ENCODE peak calls at places on chromosomes 5 and 9, in six cellular contexts. M is EL; U is HS-5; W is AG10803; G is NCI-H1417; Q is activated CD4-positive, alpha-beta T cell treated with anti-CD3 and anti-CD28 coated beads for 48 hours. O is an unnamed sample.

GRCh38 chr5:172708183-172708505 is 62.9 kb downstream of the DUSP1 start:
- DNase-seq in M (no peak), G (no peak), W (no peak), Q (no peak), U (no peak), O (no peak)

GRCh38 chr5:1317921-1318565 is 23.2 kb upstream of the TERT start:
- DNase-seq in Q (no peak), G (no peak), W (no peak), M (no peak), U (no peak), O (no peak)

GRCh38 chr5:77546-77945 is 14.4 kb upstream of the PLEKHG4B start:
- DNase-seq in M (no peak), Q (no peak), U (no peak), G (no peak), W (no peak), O (peak)

GRCh38 chr9:132042324-132042723 is 37.3 kb downstream of the MED27 start:
- DNase-seq in U (peak), Q (no peak), M (peak), W (peak), G (no peak), O (no peak)

GRCh38 chr5:118768607-118769175 is 219.7 kb downstream of the DTWD2 start:
- DNase-seq in M (no peak), U (no peak), Q (no peak), G (no peak), W (no peak), O (no peak)

GRCh38 chr9:22855956-22856355 is 409.3 kb downstream of the DMRTA1 start:
- DNase-seq in W (no peak), M (no peak), G (no peak), Q (no peak), U (no peak), O (no peak)

GRCh38 chr5:96692436-96692835 is 30.3 kb downstream of the CAST start:
- DNase-seq in Q (no peak), W (peak), M (peak), U (no peak), G (no peak), O (no peak)

GRCh38 chr5:89396262-89396975 is 513.4 kb upstream of the MEF2C start:
- DNase-seq in W (peak), Q (no peak), G (no peak), M (no peak), U (no peak), O (no peak)

GRCh38 chr5:151225475-151225874 is 1.6 kb upstream of the CCDC69 start:
- DNase-seq in W (no peak), M (no peak), Q (no peak), G (no peak), U (no peak), O (no peak)

GRCh38 chr5:108681079-108681921 is 66.4 kb upstream of the FER start:
- DNase-seq in W (peak), U (peak), G (peak), M (peak), Q (no peak), O (no peak)

GRCh38 chr9:129495422-129496186 is 125.3 kb downstream of the C9orf50 start:
- DNase-seq in G (peak), W (peak), M (peak), Q (peak), U (peak), O (peak)

GRCh38 chr9:129098328-129098727 is 12.3 kb downstream of the CRAT start:
- DNase-seq in W (no peak), M (no peak), U (no peak), G (no peak), Q (no peak), O (no peak)

GRCh38 chr9:125161284-125161918 is 18.1 kb upstream of the SCAI start:
- DNase-seq in U (no peak), M (peak), Q (no peak), W (peak), G (no peak), O (no peak)

GRCh38 chr5:1873242-1873959 is 9.3 kb downstream of the IRX4 start:
- DNase-seq in W (no peak), U (no peak), G (peak), M (no peak), Q (no peak), O (no peak)

GRCh38 chr9:110198357-110198756 is 9.6 kb downstream of the C9orf152 start:
- DNase-seq in W (no peak), U (no peak), G (no peak), Q (no peak), M (no peak), O (no peak)

GRCh38 chr5:71783891-71784290 is 64.8 kb downstream of the CARTPT start:
- DNase-seq in W (no peak), G (no peak), M (no peak), U (no peak), Q (no peak), O (no peak)

GRCh38 chr5:136636001-136636400 is 270.7 kb upstream of the TRPC7 start:
- DNase-seq in U (no peak), M (no peak), W (no peak), Q (no peak), G (no peak), O (no peak)

GRCh38 chr5:169569513-169569912 is 14.1 kb upstream of the SPDL1 start:
- DNase-seq in Q (no peak), U (no peak), M (no peak), W (no peak), G (no peak), O (no peak)

GRCh38 chr9:95074632-95075269 is 242.8 kb downstream of the FANCC start:
- DNase-seq in G (peak), M (no peak), Q (no peak), W (no peak), U (no peak), O (no peak)

GRCh38 chr9:23308114-23308513 is 517.9 kb downstream of the ELAVL2 start:
- DNase-seq in M (no peak), W (no peak), U (no peak), Q (no peak), G (no peak), O (no peak)

GRCh38 chr9:68500457-68501158 is 40.1 kb downstream of the TMEM252 start:
- DNase-seq in G (no peak), M (peak), U (peak), W (peak), Q (no peak), O (no peak)

GRCh38 chr5:128749584-128749983 is 211.5 kb upstream of the FBN2 start:
- DNase-seq in Q (no peak), W (no peak), U (no peak), G (no peak), M (no peak), O (no peak)

GRCh38 chr9:20252778-20253177 is 369.5 kb downstream of the MLLT3 start:
- DNase-seq in U (no peak), W (no peak), G (no peak), Q (no peak), M (no peak), O (no peak)

GRCh38 chr9:123925820-123926219 is 4.1 kb downstream of the DENND1A start:
- DNase-seq in W (peak), U (peak), G (no peak), M (peak), Q (no peak), O (peak)

GRCh38 chr5:114101153-114101552 is 260.7 kb upstream of the KCNN2 start:
- DNase-seq in M (peak), G (no peak), W (peak), Q (no peak), U (peak), O (no peak)

GRCh38 chr5:170254056-170254455 is 21.3 kb downstream of the C5orf58 start:
- DNase-seq in W (no peak), U (no peak), M (no peak), Q (peak), G (no peak), O (peak)

GRCh38 chr5:111069839-111070238 is 1.7 kb upstream of the TSLP start:
- DNase-seq in M (peak), W (peak), U (peak), Q (no peak), G (no peak), O (no peak)

GRCh38 chr9:14902561-14902960 is 7.7 kb downstream of the FREM1 start:
- DNase-seq in M (no peak), W (no peak), G (no peak), Q (no peak), U (no peak), O (no peak)

GRCh38 chr9:91285729-91286353 is 75.9 kb downstream of the AUH start:
- DNase-seq in Q (no peak), W (no peak), U (no peak), G (no peak), M (no peak), O (no peak)

GRCh38 chr5:76082790-76083554 is at the start of gene SV2C:
- DNase-seq in U (no peak), W (no peak), G (peak), Q (peak), M (peak), O (no peak)

GRCh38 chr9:22108581-22109370 is 99.7 kb upstream of the CDKN2B start:
- DNase-seq in G (no peak), M (no peak), Q (no peak), U (no peak), W (no peak), O (no peak)

GRCh38 chr5:138696501-138696900 is 56.7 kb upstream of the CTNNA1 start:
- DNase-seq in M (peak), U (peak), W (peak), G (no peak), Q (no peak), O (no peak)

GRCh38 chr5:164637931-164638521 is 1132.6 kb downstream of the MAT2B start:
- DNase-seq in U (no peak), G (no peak), Q (no peak), M (no peak), W (no peak), O (no peak)

GRCh38 chr9:81397735-81398381 is 291.5 kb downstream of the TLE1 start:
- DNase-seq in U (no peak), G (no peak), Q (no peak), W (no peak), M (no peak), O (no peak)

GRCh38 chr9:12815895-12816294 is 41.1 kb downstream of the LURAP1L start:
- DNase-seq in Q (no peak), U (peak), W (peak), M (peak), G (no peak), O (no peak)

GRCh38 chr5:72388652-72389051 is 68.5 kb downstream of the PTCD2 start:
- DNase-seq in M (no peak), U (no peak), G (no peak), W (no peak), Q (no peak), O (no peak)

GRCh38 chr5:133254803-133255202 is 203.0 kb downstream of the HSPA4 start:
- DNase-seq in Q (no peak), U (no peak), M (no peak), G (no peak), W (no peak), O (no peak)

GRCh38 chr5:74275204-74275992 is 365.1 kb downstream of the ENC1 start:
- DNase-seq in Q (no peak), M (peak), G (no peak), W (peak), U (peak), O (peak)

O was measured in esophagus muscularis mucosa.